ENCODE peak calls at places on chromosomes 7 and 10, in five cellular contexts. I, Y, H, B and L are unnamed samples.

GRCh38 chr7:2006921-2007381 is 225.8 kb downstream of the MAD1L1 start:
- DNase-seq in Y (no peak), H (no peak), B (no peak), I (no peak), L (no peak)

GRCh38 chr10:74282853-74283205 is 131.8 kb downstream of the ADK start:
- DNase-seq in I (no peak), Y (no peak), H (no peak), B (no peak), L (peak)

GRCh38 chr7:32495298-32496051 is at the start of gene AVL9:
- DNase-seq in H (peak), B (peak), Y (peak), I (peak), L (peak)

GRCh38 chr7:142009142-142009541 is 13.5 kb downstream of the MGAM start:
- DNase-seq in B (no peak), H (no peak), I (no peak), Y (no peak), L (no peak)

GRCh38 chr7:102425639-102426267 is 7.6 kb upstream of the ORAI2 start:
- DNase-seq in B (no peak), H (no peak), Y (no peak), I (peak), L (no peak)

GRCh38 chr10:114234132-114234531 is 4.9 kb upstream of the VWA2 start:
- DNase-seq in Y (no peak), H (no peak), I (no peak), B (no peak), L (no peak)

GRCh38 chr10:44935201-44935960 is 24.2 kb upstream of the RASSF4 start:
- DNase-seq in Y (no peak), I (no peak), H (peak), B (no peak), L (peak)

GRCh38 chr10:104641150-104642000 is at the start of gene SORCS3:
- DNase-seq in B (peak), H (no peak), Y (no peak), I (no peak), L (no peak)

GRCh38 chr7:66182920-66183319 is 22.2 kb upstream of the TPST1 start:
- DNase-seq in B (no peak), I (no peak), H (peak), Y (no peak), L (no peak)

GRCh38 chr10:12077580-12078180 is 8.9 kb downstream of the DHTKD1 start:
- DNase-seq in B (no peak), H (no peak), Y (no peak), I (peak), L (no peak)

GRCh38 chr7:120949393-120949799 is 1.2 kb upstream of the ING3 start:
- DNase-seq in Y (peak), B (no peak), H (no peak), I (no peak), L (no peak)

GRCh38 chr10:44243851-44244502 is 140.9 kb downstream of the CXCL12 start:
- DNase-seq in I (no peak), Y (no peak), B (peak), H (no peak), L (no peak)

GRCh38 chr10:79487296-79488194 is 24.8 kb upstream of the EIF5AL1 start:
- DNase-seq in I (no peak), B (peak), Y (peak), H (peak), L (peak)

GRCh38 chr10:12588091-12588850 is 238.9 kb downstream of the CAMK1D start:
- DNase-seq in I (no peak), B (no peak), H (no peak), Y (no peak), L (no peak)

GRCh38 chr7:67729771-67730170 is 733.1 kb downstream of the TYW1 start:
- DNase-seq in I (no peak), B (no peak), H (no peak), Y (no peak), L (no peak)

GRCh38 chr10:3625959-3626751 is 158.9 kb downstream of the KLF6 start:
- DNase-seq in Y (no peak), B (no peak), H (no peak), I (peak), L (no peak)

GRCh38 chr10:4291995-4292394 is 507.0 kb upstream of the KLF6 start:
- DNase-seq in H (no peak), B (no peak), I (no peak), Y (no peak), L (no peak)

GRCh38 chr7:23539494-23539907 is 7.7 kb upstream of the TRA2A start:
- DNase-seq in Y (no peak), B (no peak), I (peak), H (no peak), L (no peak)

GRCh38 chr7:130894146-130895005 is 160.4 kb upstream of the KLF14 start:
- DNase-seq in B (no peak), H (peak), Y (peak), I (no peak), L (peak)

GRCh38 chr7:132207211-132207610 is 369.1 kb downstream of the PLXNA4 start:
- DNase-seq in I (no peak), Y (no peak), H (no peak), B (no peak), L (no peak)

GRCh38 chr7:41030673-41031072 is 672.2 kb downstream of the INHBA start:
- DNase-seq in B (no peak), Y (no peak), I (no peak), H (no peak), L (no peak)

GRCh38 chr7:2199956-2200583 is 32.7 kb downstream of the MAD1L1 start:
- DNase-seq in H (no peak), I (no peak), Y (no peak), B (peak), L (no peak)

GRCh38 chr7:80087051-80087767 is 47.4 kb upstream of the GNAI1 start:
- DNase-seq in I (no peak), B (no peak), H (no peak), Y (no peak), L (no peak)

GRCh38 chr10:125605167-125605566 is 77.8 kb downstream of the TEX36 start:
- DNase-seq in I (no peak), B (no peak), H (no peak), Y (peak), L (no peak)

GRCh38 chr10:108709927-108710722 is 1213.2 kb downstream of the XPNPEP1 start:
- DNase-seq in Y (no peak), H (no peak), I (no peak), B (no peak), L (no peak)

GRCh38 chr7:128037880-128038619 is 6.8 kb upstream of the LRRC4 start:
- DNase-seq in H (no peak), I (no peak), B (no peak), Y (no peak), L (no peak)

GRCh38 chr10:62692085-62692484 is 112.4 kb upstream of the ADO start:
- DNase-seq in I (no peak), Y (no peak), B (no peak), H (no peak), L (no peak)

GRCh38 chr10:132740542-132741066 is 45.3 kb downstream of the NKX6-2 start:
- DNase-seq in Y (no peak), H (no peak), I (no peak), B (no peak), L (no peak)

GRCh38 chr7:17581301-17581700 is 282.8 kb downstream of the AHR start:
- DNase-seq in B (no peak), I (no peak), Y (no peak), H (no peak), L (no peak)

GRCh38 chr10:68253356-68253755 is 21.4 kb upstream of the ATOH7 start:
- DNase-seq in B (no peak), H (no peak), I (no peak), Y (no peak), L (no peak)

GRCh38 chr10:4661572-4662255 is 164.3 kb upstream of the AKR1E2 start:
- DNase-seq in H (peak), I (no peak), Y (no peak), B (no peak), L (no peak)

GRCh38 chr10:75911426-75911825 is 480.0 kb downstream of the LRMDA start:
- DNase-seq in Y (no peak), H (no peak), I (no peak), B (no peak), L (no peak)

GRCh38 chr10:131812736-131813604 is 87.8 kb upstream of the PPP2R2D start:
- DNase-seq in I (no peak), Y (no peak), B (peak), H (no peak), L (no peak)

GRCh38 chr10:91604936-91605534 is 27.8 kb downstream of the PPP1R3C start:
- DNase-seq in H (no peak), B (no peak), I (no peak), Y (no peak), L (peak)

GRCh38 chr10:52215745-52216361 is 98.2 kb upstream of the DKK1 start:
- DNase-seq in H (peak), B (peak), I (peak), Y (peak), L (peak)

GRCh38 chr7:112199035-112199655 is 7.1 kb downstream of the DOCK4 start:
- DNase-seq in I (no peak), Y (no peak), B (no peak), H (no peak), L (no peak)

GRCh38 chr7:14698239-14698638 is 204.3 kb downstream of the DGKB start:
- DNase-seq in Y (no peak), B (no peak), I (no peak), H (no peak), L (no peak)

GRCh38 chr10:99609186-99609585 is 11.1 kb downstream of the SLC25A28 start:
- DNase-seq in I (no peak), B (no peak), Y (no peak), H (no peak), L (no peak)

DNA sequence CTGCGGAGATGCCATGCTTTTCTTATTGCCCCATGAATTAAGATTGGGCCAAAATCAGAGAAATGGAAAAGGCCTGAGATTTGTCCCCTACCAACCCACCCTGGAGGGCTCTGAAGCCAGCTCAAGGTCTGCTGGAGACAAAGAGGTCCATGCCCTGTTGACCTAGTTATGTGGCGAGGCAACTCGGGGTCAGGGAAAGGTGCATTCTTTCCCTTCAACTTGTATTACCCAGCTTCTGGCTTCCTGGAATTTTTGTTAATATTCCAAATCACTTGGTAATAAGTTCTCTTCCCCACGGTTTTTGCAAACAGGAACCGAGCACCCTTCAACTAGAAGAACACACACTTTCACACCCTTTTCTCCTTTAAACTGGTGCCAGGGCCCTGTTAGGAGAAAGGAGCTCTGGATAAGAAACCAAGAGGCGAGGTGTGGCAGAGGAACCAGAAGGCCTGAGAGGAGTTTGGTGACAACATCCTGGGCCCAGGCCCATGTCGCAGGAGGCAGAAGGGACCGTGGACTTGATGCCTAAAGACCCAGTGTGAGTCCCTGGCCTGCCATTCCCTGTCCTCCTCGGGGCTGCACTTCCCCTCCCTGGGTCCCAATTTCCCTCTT is 12.5 kb upstream of the SFRP5 start:
- DNase-seq in H (no peak), I (no peak), Y (no peak), B (no peak), L (no peak)
- TF ChIP-seq CHD2 in H (no peak), I (no peak), Y (no peak), B (no peak), L (no peak)

GRCh38 chr7:105808703-105809590 is 67.5 kb downstream of the ATXN7L1 start:
- DNase-seq in B (no peak), H (no peak), I (peak), Y (peak), L (peak)
- TF ChIP-seq REST in B (no peak), H (no peak), I (no peak), Y (no peak), L (no peak)

GRCh38 chr10:72328045-72328828 is 26.5 kb downstream of the DNAJB12 start:
- DNase-seq in I (no peak), B (peak), H (peak), Y (peak), L (peak)
- TF ChIP-seq CHD2 in I (no peak), B (peak), H (no peak), Y (no peak), L (no peak)

GRCh38 chr10:103512166-103512565 is 18.7 kb downstream of the NEURL1 start:
- DNase-seq in B (peak), I (no peak), Y (no peak), H (no peak), L (no peak)
- TF ChIP-seq REST in B (no peak), I (no peak), Y (no peak), H (no peak), L (no peak)

DNA sequence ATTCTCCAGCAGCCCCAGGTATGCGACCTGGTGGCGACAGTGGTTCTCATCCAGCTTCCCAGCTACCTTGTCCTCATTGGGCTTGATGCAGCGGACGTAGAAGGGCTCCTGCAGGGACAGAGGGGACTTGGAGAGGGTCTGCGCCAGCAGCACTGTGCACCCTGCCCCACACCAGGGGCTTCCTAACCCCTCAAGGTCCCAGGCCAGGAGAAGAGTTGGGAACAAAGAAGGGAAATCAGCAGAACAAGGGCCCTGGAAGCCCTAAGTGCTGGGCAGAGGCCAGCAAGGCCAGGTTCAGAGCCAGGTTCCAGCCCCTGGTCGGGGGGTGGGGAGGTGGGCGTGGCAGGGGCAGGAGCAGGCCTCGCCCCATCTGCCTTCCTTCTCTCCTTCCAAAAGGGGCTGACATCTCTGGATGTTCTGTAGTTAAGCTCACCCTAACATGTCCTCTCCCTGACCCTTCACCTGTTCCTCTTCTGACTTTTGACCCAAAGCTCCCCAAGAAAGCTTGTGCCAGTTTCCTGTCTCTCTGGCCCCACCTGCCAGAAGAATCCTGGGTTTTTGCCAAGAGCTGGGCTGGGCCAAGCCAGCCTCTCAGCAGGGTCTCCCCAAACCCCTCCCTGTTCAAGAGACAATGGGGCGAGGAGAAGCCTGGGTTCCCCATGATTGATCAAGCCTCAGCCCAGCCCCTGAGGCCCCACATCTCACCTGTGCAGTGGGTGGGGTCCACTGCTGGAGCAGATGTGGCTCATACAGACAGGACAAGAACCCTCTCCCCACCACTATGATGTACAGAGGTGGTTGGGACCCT is 11.9 kb downstream of the MYO1G start:
- DNase-seq in H (no peak), B (peak), Y (no peak), I (no peak), L (no peak)
- TF ChIP-seq CHD2 in H (no peak), B (no peak), Y (no peak), I (no peak), L (no peak)

GRCh38 chr7:38558786-38559185 is 72.4 kb downstream of the AMPH start:
- DNase-seq in B (no peak), Y (no peak), H (no peak), I (no peak), L (no peak)
- TF ChIP-seq REST in B (no peak), Y (no peak), H (no peak), I (no peak), L (no peak)

GRCh38 chr10:70306168-70306705 is 22.4 kb upstream of the NPFFR1 start:
- DNase-seq in I (no peak), Y (no peak), B (no peak), H (no peak), L (no peak)

GRCh38 chr10:70311698-70312097 is 27.9 kb upstream of the NPFFR1 start:
- DNase-seq in H (no peak), I (no peak), Y (no peak), B (no peak), L (no peak)

GRCh38 chr10:70307096-70307495 is 23.3 kb upstream of the NPFFR1 start:
- DNase-seq in H (no peak), Y (no peak), B (no peak), I (no peak), L (no peak)

GRCh38 chr10:70309661-70310060 is 25.9 kb upstream of the NPFFR1 start:
- DNase-seq in H (no peak), I (no peak), B (no peak), Y (no peak), L (no peak)

DNA sequence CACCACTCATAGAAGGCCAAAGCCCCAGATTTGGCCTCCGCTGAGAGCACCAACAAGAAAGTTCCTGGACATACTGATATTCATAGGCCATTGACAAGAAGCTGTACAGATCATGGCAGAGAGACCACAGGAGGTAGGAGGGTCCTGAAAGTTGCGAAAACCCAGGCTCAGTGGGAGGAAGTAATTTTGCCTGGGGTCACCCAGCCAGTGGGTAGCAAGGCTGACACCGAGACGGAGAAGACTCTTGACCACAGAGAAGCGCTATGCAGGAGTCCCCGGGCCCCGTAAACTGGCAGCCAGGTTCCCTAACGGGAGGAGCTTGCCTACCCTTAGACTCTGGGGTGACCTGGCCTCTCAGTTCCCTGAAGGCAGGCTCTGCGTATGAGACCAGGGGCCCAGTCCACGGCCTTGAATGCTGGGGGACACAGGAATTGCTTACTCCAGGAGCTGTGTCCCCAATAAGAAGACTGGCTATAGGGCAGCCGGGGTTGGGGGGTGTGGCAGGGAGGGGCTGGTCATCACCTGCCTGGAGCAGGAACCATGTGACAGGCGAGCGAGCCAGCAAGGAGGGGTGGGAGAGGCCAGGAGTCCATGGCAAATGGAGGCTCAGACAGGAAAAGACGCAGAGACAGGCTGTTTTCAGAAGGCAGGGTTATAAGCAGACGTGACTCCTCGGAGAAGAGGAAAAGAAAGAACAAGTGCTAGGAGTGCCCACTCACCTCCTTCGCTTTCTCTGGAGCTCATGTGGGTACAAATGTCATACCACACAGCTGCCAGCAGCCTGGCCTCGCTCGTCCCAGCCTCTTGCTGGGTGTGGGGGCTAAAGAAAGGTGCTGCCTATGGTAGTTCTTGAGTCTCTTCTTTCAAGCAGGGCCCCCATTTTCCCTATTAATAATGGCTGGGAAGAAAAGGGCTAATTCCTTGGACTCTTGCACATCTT is 24.6 kb upstream of the NPFFR1 start:
- DNase-seq in H (no peak), I (no peak), B (no peak), Y (no peak), L (no peak)
- TF ChIP-seq CHD2 in H (no peak), I (no peak), B (no peak), Y (no peak), L (no peak)

DNA sequence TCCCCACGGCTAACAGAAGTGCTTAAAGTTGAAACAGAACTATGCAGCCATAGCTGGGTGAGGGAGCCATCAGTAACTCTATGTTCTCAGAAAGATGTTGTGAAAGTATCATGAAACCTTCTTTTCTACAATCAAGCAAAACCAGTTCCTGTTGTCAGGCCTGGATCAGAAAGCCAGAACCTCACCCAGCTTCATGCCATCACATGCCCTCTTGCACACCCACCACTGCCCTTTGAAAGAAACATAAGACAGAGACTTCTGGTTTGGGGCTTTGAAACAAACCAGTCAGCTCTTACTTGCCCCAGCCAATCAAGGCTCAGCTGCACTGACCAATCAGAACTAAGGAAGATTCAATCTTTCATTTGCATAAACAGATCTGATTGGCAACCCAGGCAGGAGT is 230.8 kb upstream of the FERD3L start:
- DNase-seq in H (no peak), B (no peak), Y (no peak), I (no peak), L (no peak)
- TF ChIP-seq REST in H (no peak), B (no peak), Y (no peak), I (no peak), L (no peak)

GRCh38 chr10:58618158-58618676 is 105.5 kb downstream of the BICC1 start:
- DNase-seq in Y (no peak), H (no peak), B (no peak), I (no peak), L (no peak)

GRCh38 chr10:58621379-58622077 is 108.9 kb downstream of the BICC1 start:
- DNase-seq in H (no peak), Y (no peak), I (no peak), B (no peak), L (no peak)

GRCh38 chr10:58627392-58627791 is 114.7 kb downstream of the BICC1 start:
- DNase-seq in I (no peak), Y (no peak), H (no peak), B (no peak), L (no peak)

GRCh38 chr10:58625070-58625469 is 112.4 kb downstream of the BICC1 start:
- DNase-seq in I (no peak), Y (no peak), B (no peak), H (peak), L (peak)

GRCh38 chr10:58622286-58622685 is 109.6 kb downstream of the BICC1 start:
- DNase-seq in H (no peak), I (no peak), Y (no peak), B (peak), L (no peak)
- TF ChIP-seq CHD2 in H (no peak), I (no peak), Y (no peak), B (no peak), L (no peak)